ENCODE peak calls at places on chromosomes 6 and 20, in four cellular contexts. X, D, Y and N are unnamed samples.

GRCh38 chr20:57876163-57876562 is 166.3 kb upstream of the PMEPA1 start:
- DNase-seq in X (no peak), D (no peak), Y (peak; percentile 20), N (no peak)

GRCh38 chr6:115729036-115729435 is 331.7 kb downstream of the FRK start:
- DNase-seq in X (no peak), D (no peak), Y (no peak), N (no peak)

GRCh38 chr6:39068391-39068790 is 19.8 kb downstream of the GLP1R start:
- DNase-seq in X (no peak), D (peak; percentile 19), Y (no peak), N (no peak)

GRCh38 chr20:36848078-36848660 is 27.8 kb upstream of the TLDC2 start:
- DNase-seq in X (peak; percentile 87), D (no peak), Y (no peak), N (no peak)

GRCh38 chr6:37550436-37550835 is 50.7 kb upstream of the CCDC167 start:
- DNase-seq in X (peak; percentile 50), D (no peak), Y (no peak), N (no peak)

GRCh38 chr6:73888050-73888449 is 192.0 kb downstream of the CD109 start:
- DNase-seq in X (no peak), D (no peak), Y (no peak), N (no peak)

GRCh38 chr20:34364013-34364382 is 925 bp downstream of the ITCH start:
- DNase-seq in X (peak; percentile 53), D (no peak), Y (peak; percentile 30), N (no peak)

GRCh38 chr20:14860410-14860814 is 523.0 kb upstream of the FLRT3 start:
- DNase-seq in X (no peak), D (no peak), Y (no peak), N (no peak)

GRCh38 chr6:106539931-106540330 is 89.4 kb downstream of the RTN4IP1 start:
- DNase-seq in X (no peak), D (no peak), Y (no peak), N (peak; percentile 75)

GRCh38 chr20:51678041-51678697 is 90.0 kb downstream of the ATP9A start:
- DNase-seq in X (peak; percentile 36), D (no peak), Y (no peak), N (no peak)

GRCh38 chr6:41683460-41684310 is 45.4 kb downstream of the MDFI start:
- DNase-seq in X (peak; percentile 60), D (peak; percentile 85), Y (peak; percentile 73), N (peak; percentile 63)

GRCh38 chr6:56199956-56200355 is 47.4 kb downstream of the COL21A1 start:
- DNase-seq in X (no peak), D (no peak), Y (no peak), N (no peak)

GRCh38 chr6:149223934-149224333 is 93.6 kb upstream of the TAB2 start:
- DNase-seq in X (no peak), D (no peak), Y (no peak), N (no peak)

GRCh38 chr6:149508485-149508884 is 23.7 kb upstream of the ZC3H12D start:
- DNase-seq in X (no peak), D (no peak), Y (no peak), N (no peak)

GRCh38 chr6:159972506-159973268 is 3.8 kb downstream of the IGF2R start:
- DNase-seq in X (no peak), D (no peak), Y (no peak), N (no peak)

GRCh38 chr6:18213439-18213838 is 50.9 kb downstream of the DEK start:
- DNase-seq in X (no peak), D (no peak), Y (no peak), N (no peak)

GRCh38 chr6:55668625-55669024 is 89.6 kb upstream of the HMGCLL1 start:
- DNase-seq in X (no peak), D (no peak), Y (no peak), N (no peak)

GRCh38 chr20:11193241-11193640 is 519.4 kb upstream of the JAG1 start:
- DNase-seq in X (peak; percentile 77), D (no peak), Y (no peak), N (no peak)

GRCh38 chr6:87623248-87623647 is 33.3 kb downstream of the ORC3 start:
- DNase-seq in X (peak; percentile 22), D (no peak), Y (no peak), N (no peak)

GRCh38 chr6:71238351-71238750 is 50.3 kb upstream of the OGFRL1 start:
- DNase-seq in X (peak; percentile 61), D (no peak), Y (no peak), N (no peak)

GRCh38 chr20:6673071-6673470 is 94.4 kb upstream of the BMP2 start:
- DNase-seq in X (no peak), D (no peak), Y (no peak), N (no peak)

GRCh38 chr20:62583424-62583920 is 58.8 kb upstream of the SLCO4A1 start:
- DNase-seq in X (peak; percentile 18), D (no peak), Y (no peak), N (no peak)

GRCh38 chr6:42047220-42047590 is 3.1 kb upstream of the TAF8 start:
- DNase-seq in X (no peak), D (no peak), Y (no peak), N (no peak)

GRCh38 chr6:87692097-87692496 is 9.9 kb downstream of the AKIRIN2 start:
- DNase-seq in X (no peak), D (no peak), Y (no peak), N (no peak)

GRCh38 chr6:43185391-43185790 is 3.4 kb downstream of the CUL9 start:
- DNase-seq in X (no peak), D (no peak), Y (no peak), N (no peak)

GRCh38 chr6:43186019-43186418 is 4.0 kb downstream of the CUL9 start:
- DNase-seq in X (no peak), D (peak; percentile 50), Y (no peak), N (no peak)

GRCh38 chr6:43181942-43182860 is at the start of gene CUL9:
- DNase-seq in X (peak; percentile 64), D (peak; percentile 91), Y (peak; percentile 84), N (peak; percentile 80)

GRCh38 chr6:43183441-43183840 is 1.4 kb downstream of the CUL9 start:
- DNase-seq in X (no peak), D (no peak), Y (no peak), N (no peak)

DNA sequence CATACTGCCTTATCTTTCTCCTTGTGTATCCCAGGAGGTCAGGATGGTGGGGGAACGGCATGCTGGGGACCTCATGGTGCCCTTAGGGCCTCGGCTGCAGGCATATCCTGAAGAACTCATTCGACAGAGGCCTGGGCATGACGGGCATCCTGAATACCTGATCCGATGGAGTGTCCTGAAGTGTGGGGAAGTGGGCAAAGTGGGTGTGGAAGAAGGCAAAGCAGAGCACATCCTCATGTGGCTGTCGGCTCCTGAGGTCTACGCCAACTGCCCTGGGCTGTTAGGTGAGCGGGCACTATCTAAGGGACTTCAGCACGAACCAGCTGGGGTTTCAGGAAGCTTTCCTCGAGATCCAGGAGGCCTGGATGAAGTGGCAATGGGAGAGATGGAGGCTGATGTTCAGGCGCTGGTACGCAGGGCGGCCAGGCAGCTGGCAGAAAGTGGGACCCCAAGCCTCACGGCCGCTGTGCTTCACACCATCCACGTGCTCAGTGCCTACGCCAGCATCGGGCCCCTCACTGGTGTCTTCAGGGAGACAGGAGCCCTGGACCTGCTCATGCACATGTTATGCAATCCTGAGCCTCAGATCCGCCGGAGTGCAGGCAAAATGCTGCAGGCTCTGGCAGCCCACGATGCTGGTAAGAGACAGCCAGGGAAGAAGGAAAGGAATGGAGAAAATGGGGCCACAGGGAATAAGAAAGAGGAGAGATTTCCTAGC is 2.4 kb downstream of the CUL9 start:
- DNase-seq in X (no peak), D (peak; percentile 60), Y (no peak), N (no peak)
- H3K4me3 ChIP-seq in X (no peak overlapping the region), D (no peak overlapping the region), Y (no peak overlapping the region), N (no peak overlapping the region)

GRCh38 chr6:27754408-27754782 is 157.8 kb downstream of the OR2B2 start:
- DNase-seq in X (no peak), D (no peak), Y (no peak), N (no peak)
- TF ChIP-seq CTCF in X (no peak), D (no peak), Y (no peak), N (no peak)

GRCh38 chr20:45416917-45417316 is 976 bp downstream of the PIGT start:
- DNase-seq in X (no peak), D (peak; percentile 8), Y (no peak), N (no peak)
- H3K4me3 ChIP-seq in X (peak overlapping the region; percentile 94), D (peak overlapping the region; percentile 80), Y (no peak overlapping the region), N (peak overlapping the region; percentile 95)

DNA sequence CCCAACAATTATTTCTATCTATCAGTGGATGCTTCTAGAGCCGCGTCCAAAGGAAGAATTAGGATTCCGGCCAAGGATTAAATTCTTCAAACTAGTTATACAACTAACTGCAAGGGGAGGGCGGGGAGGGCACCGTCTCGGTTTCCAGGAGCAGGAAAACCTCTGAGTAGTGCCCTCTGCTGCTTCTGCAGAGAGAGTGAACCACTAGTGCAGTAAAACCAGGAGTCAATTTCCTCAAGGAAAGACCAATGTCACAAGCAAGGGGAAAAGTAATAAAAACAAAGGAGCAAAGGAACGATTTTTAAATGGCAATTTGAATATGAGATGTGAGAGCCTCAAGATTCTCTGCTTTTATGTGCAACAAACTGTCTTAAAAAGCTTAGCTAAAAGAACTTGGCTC is 16.5 kb upstream of the UBE2J1 start:
- DNase-seq in X (peak; percentile 72), D (peak; percentile 70), Y (peak; percentile 64), N (no peak)
- TF ChIP-seq CTCF in X (peak; percentile 70), D (peak; percentile 44), Y (peak; percentile 51), N (no peak)

GRCh38 chr6:166010585-166010984 is 157.1 kb downstream of the TBXT start:
- DNase-seq in X (no peak), D (no peak), Y (no peak), N (no peak)

GRCh38 chr6:166008441-166009369 is 158.9 kb downstream of the TBXT start:
- DNase-seq in X (peak; percentile 68), D (no peak), Y (no peak), N (no peak)

GRCh38 chr6:166010136-166010535 is 157.5 kb downstream of the TBXT start:
- DNase-seq in X (peak; percentile 42), D (no peak), Y (no peak), N (no peak)

GRCh38 chr6:166007349-166008263 is 160.0 kb downstream of the TBXT start:
- DNase-seq in X (peak; percentile 75), D (no peak), Y (no peak), N (no peak)

DNA sequence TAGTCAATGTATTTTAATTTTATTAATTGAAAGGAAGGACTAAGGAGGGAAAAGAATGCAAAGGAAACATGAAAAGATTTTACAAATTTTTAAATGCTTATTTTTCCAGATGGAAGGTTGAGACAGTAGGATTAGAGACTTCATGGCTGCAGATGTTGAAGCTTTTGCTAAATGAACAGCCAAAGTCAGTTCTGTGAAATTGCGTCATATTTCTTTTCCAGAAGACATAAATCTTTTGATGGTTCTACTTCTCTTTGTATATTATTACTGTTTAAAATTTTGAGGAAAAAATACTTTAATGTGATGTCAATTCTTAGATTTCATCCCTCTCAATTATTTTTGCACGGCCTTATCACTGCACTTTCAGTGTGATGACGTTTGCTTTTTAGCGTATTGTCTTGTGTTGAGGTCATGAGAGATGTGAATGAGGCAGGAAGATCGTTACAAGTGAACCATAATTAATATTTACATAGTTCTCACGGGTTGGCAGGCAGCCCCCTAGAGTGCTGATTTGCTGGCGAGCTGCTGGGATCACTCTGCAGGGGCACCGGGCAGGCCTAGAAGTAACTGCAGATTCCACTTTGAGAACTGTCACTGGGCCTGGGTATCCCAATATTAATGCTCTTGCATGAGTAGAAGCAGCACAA is 158.1 kb downstream of the TBXT start:
- DNase-seq in X (no peak), D (no peak), Y (no peak), N (no peak)
- H3K4me3 ChIP-seq in X (peak overlapping the region; percentile 64), D (peak overlapping the region; percentile 33), Y (no peak overlapping the region), N (no peak overlapping the region)

GRCh38 chr6:45421700-45422540 is 44.2 kb upstream of the SUPT3H start:
- DNase-seq in X (peak; percentile 76), D (peak; percentile 76), Y (peak; percentile 48), N (peak; percentile 70)
- TF ChIP-seq CTCF in X (peak; percentile 35), D (no peak), Y (no peak), N (no peak)